ENCODE peak calls at places on chromosome 4, in seven cellular contexts. X is breast epithelium, M is esophagus muscularis mucosa, F is heart left ventricle, B is upper lobe of left lung, K is tibial nerve, Z is uterus. I is an unnamed sample.
A peak's percentile ranks its signal among the peaks of the same experiment; 100 is the strongest.

GRCh38 chr4:57053508-57053907 is 56.7 kb downstream of the IGFBP7 start:
- DNase-seq in K (no peak), Z (no peak), M (no peak), B (no peak), F (no peak), X (no peak), I (no peak)

GRCh38 chr4:99404595-99405287 is 30.4 kb downstream of the ADH7 start:
- DNase-seq in F (peak; percentile 27), X (no peak), B (no peak), Z (no peak), K (no peak), M (no peak), I (no peak)

GRCh38 chr4:122540827-122541226 is 80.0 kb downstream of the IL21 start:
- DNase-seq in M (no peak), X (no peak), B (no peak), Z (no peak), F (no peak), K (no peak), I (no peak)

GRCh38 chr4:52135166-52135565 is 84.1 kb downstream of the SPATA18 start:
- DNase-seq in F (no peak), X (no peak), Z (no peak), K (no peak), M (no peak), B (no peak), I (no peak)

GRCh38 chr4:111636961-111637556 is 508.2 kb upstream of the FAM241A start:
- DNase-seq in Z (no peak), X (no peak), M (no peak), B (no peak), F (no peak), K (no peak), I (no peak)

GRCh38 chr4:55017406-55017805 is 108.0 kb downstream of the KDR start:
- DNase-seq in B (no peak), K (no peak), F (no peak), X (no peak), Z (no peak), M (no peak), I (no peak)

GRCh38 chr4:169268951-169269781 is 1.6 kb downstream of the SH3RF1 start:
- DNase-seq in X (no peak), M (no peak), K (no peak), F (peak; percentile 32), Z (no peak), B (no peak), I (no peak)

GRCh38 chr4:40046311-40046980 is 10.2 kb upstream of the N4BP2 start:
- DNase-seq in F (peak; percentile 29), K (peak; percentile 47), B (no peak), X (peak; percentile 46), Z (no peak), M (no peak), I (no peak)

GRCh38 chr4:4812145-4812782 is 47.2 kb upstream of the MSX1 start:
- DNase-seq in B (no peak), M (no peak), Z (no peak), X (no peak), F (no peak), K (no peak), I (no peak)
- H3K9me3 ChIP-seq in B (no peaks in the 10 kb centered on the region), M (no peaks in the 10 kb centered on the region), Z (no peaks in the 10 kb centered on the region), X (peaks cover 24% of the 10 kb centered on the region), F (no peaks in the 10 kb centered on the region), K (no peaks in the 10 kb centered on the region), I (no peaks in the 10 kb centered on the region)

GRCh38 chr4:5732158-5732557 is 21.2 kb downstream of the EVC start:
- DNase-seq in Z (no peak), X (no peak), K (no peak), M (no peak), B (peak; percentile 14), F (no peak), I (no peak)

GRCh38 chr4:5734841-5735240 is 23.8 kb downstream of the EVC start:
- DNase-seq in Z (no peak), X (no peak), K (no peak), F (no peak), M (no peak), B (no peak), I (no peak)

GRCh38 chr4:5742388-5742787 is 31.4 kb downstream of the EVC start:
- DNase-seq in K (no peak), F (no peak), Z (no peak), M (no peak), B (no peak), X (no peak), I (no peak)

GRCh38 chr4:5735463-5735862 is 24.5 kb downstream of the EVC start:
- DNase-seq in Z (no peak), B (no peak), F (no peak), X (no peak), M (no peak), K (no peak), I (no peak)

DNA sequence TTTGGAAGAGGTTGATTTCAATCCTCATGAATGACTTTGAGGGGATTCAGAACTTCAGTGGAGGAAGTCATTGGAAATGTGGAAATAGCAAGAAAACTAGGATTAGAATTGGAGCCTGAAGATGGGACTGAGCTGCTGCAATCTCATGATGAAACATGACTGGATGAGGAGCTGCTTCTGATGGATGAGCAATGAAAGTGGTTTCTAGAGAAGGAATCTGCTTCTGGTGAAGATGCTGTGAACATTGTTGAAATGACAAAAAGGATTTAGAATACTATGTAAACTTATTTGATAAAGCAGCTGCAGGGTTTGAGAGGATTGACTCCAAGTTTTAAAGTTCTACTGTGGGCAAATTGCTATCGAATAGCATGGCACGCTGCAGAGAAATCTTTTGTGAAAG is 27.1 kb downstream of the EVC start:
- DNase-seq in X (no peak), M (no peak), B (no peak), Z (no peak), F (no peak), K (no peak), I (no peak)
- H3K27ac ChIP-seq in X (no peak overlapping the region), M (no peak overlapping the region), B (no peak overlapping the region), Z (no peak overlapping the region), F (no peak overlapping the region), K (no peak overlapping the region), I (no peak overlapping the region)

GRCh38 chr4:189940178-189941004 is at the start of gene FRG1:
- DNase-seq in K (peak; percentile 91), B (peak; percentile 99), Z (peak; percentile 93), X (peak; percentile 90), F (peak; percentile 96), M (peak; percentile 98), I (peak; percentile 98)
- TF ChIP-seq POLR2A in K (peak; percentile 32), B (peak; percentile 80), Z (no peak), X (peak; percentile 35), F (peak; percentile 55), M (no peak), I (peak; percentile 14)

DNA sequence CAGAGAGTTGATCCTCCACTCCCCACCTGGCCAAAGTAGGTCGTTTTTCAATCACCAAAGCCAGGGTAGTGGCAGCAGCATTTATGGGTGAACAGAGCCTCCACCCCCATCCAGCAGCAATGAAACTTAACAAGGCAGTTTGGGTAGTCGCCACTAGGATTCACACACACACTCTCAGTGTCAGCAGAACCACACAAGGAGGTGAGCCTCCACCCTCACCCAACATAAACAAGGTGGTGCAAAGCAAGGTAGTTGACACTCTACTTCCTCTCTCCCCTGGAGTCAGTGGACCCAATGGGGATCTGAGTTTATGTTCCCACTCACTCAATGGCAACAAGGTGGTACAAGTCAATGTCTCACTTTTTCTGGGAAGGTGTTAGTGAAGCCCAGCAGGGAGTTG is 50.4 kb upstream of the CCDC149 start:
- DNase-seq in F (no peak), B (no peak), M (no peak), K (no peak), X (no peak), Z (no peak), I (peak; percentile 40)
- H3K9me3 ChIP-seq in F (no peaks in the 10 kb centered on the region), B (no peaks in the 10 kb centered on the region), M (no peaks in the 10 kb centered on the region), K (no peaks in the 10 kb centered on the region), X (peaks cover 21% of the 10 kb centered on the region), Z (no peaks in the 10 kb centered on the region), I (no peaks in the 10 kb centered on the region)

DNA sequence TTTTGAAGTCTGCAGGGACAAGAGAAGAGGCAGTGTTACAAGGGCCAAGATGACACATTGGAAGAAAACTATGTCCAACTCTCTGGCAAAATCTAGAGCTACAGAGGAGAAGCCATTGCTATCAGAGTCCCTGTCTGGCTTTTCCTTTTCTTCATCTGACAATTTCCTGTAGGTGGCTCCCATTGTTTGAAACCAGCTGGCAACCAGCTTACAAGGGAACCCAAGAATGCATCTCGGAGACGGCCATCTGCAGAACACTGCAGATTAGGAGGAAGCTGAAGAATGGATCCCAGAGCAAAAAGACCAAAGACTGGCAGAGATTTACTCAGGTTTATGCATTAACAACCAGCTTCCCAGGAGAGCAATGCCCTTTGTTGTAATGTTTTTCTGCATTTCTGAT is 216.2 kb upstream of the CTSO start:
- DNase-seq in F (no peak), B (no peak), K (no peak), M (no peak), Z (no peak), X (no peak), I (no peak)
- H3K27ac ChIP-seq in F (no peak overlapping the region), B (no peak overlapping the region), K (no peak overlapping the region), M (no peak overlapping the region), Z (peak overlapping the region; percentile 26), X (no peak overlapping the region), I (no peak overlapping the region)

DNA sequence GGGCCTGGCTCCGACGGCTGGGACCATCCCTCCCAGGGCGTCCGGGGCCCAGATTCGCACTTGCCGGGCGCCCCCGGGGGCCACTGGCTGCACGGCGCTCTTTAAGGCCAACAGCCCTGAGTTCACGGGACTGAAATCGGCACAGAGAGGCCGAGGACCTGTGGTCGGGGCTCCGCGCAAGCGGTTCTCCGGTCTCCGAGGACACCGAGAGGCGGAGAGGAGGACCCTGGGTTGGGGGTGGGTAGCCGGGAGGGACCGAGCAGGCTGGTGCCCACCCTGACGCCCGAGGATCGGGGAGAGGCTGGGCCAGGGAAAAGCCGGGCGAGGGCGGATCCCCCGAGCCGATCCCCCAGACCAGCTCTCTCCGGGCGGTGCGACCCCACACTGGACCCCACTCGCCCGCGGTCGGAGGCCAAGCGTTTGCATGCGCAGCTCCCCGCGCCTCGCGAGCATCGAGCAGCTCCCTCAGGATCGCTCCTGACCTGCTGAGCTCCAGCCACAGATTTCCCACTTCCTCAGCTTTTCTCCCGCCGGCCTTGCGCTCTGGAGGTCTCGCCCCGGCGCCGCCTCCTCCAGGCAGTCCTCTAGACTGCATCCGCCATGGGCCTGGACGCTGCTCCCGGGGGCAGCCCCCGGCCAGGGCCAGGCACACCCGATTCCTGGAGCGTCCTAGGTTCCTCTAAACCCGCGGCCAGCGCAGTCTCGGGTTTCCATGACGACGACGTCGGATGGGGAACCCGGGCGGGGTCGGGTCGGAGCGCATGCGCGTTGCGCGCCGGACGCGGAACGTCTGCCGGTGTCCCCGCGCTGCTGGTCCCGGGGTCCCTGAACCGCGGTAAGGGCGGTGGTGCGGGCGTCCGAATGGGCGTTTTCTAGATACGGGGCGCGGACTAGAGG is 17.6 kb upstream of the NAT8L start:
- DNase-seq in Z (no peak), K (peak; percentile 46), M (no peak), B (peak; percentile 97), F (peak; percentile 83), X (no peak), I (no peak)
- TF ChIP-seq POLR2A in Z (no peak), K (no peak), M (no peak), B (peak; percentile 32), F (peak; percentile 34), X (no peak), I (no peak)